ENCODE peak calls at places on chromosomes 2 and 18, in seven cellular contexts. V is uterus, M is IMR-90, R is body of pancreas, S is Peyer's patch, Z is K562, I is ovary. H is an unnamed sample.

GRCh38 chr2:112884869-112885502 is 26.0 kb upstream of the IL37 start:
- DNase-seq in V (no peak), M (no peak), R (peak), S (peak), Z (peak), I (no peak), H (peak)

GRCh38 chr18:79922971-79923411 is 28.5 kb downstream of the SLC66A2 start:
- DNase-seq in V (peak), M (no peak), R (peak), S (peak), Z (no peak), I (peak), H (peak)

GRCh38 chr2:241858206-241859016 is at the start of gene PDCD1:
- DNase-seq in V (peak), M (no peak), R (peak), S (peak), Z (peak), I (peak), H (peak)

GRCh38 chr2:47300081-47300480 is 102.9 kb upstream of the MSH2 start:
- DNase-seq in V (no peak), M (no peak), R (no peak), S (no peak), Z (no peak), I (no peak), H (no peak)

GRCh38 chr2:10452334-10452733 is 4.2 kb upstream of the ODC1 start:
- DNase-seq in V (no peak), M (peak), R (peak), S (peak), Z (no peak), I (no peak), H (peak)

GRCh38 chr2:26720322-26721166 is 28.0 kb downstream of the KCNK3 start:
- DNase-seq in V (peak), M (peak), R (peak), S (peak), Z (no peak), I (peak), H (peak)

GRCh38 chr2:129977986-129978385 is 1.5 kb upstream of the RAB6C start:
- DNase-seq in V (no peak), M (no peak), R (no peak), S (no peak), Z (no peak), I (no peak), H (no peak)

GRCh38 chr2:189685540-189686229 is 11.2 kb downstream of the ANKAR start:
- DNase-seq in V (no peak), M (peak), R (peak), S (no peak), Z (no peak), I (peak), H (peak)

GRCh38 chr2:46460991-46461715 is 18.2 kb upstream of the TMEM247 start:
- DNase-seq in V (peak), M (peak), R (peak), S (peak), Z (peak), I (peak), H (peak)

GRCh38 chr2:56444339-56444738 is 260.5 kb downstream of the CCDC85A start:
- DNase-seq in V (no peak), M (no peak), R (peak), S (peak), Z (no peak), I (no peak), H (peak)

GRCh38 chr2:219538488-219539294 is 4.9 kb downstream of the CHPF start:
- DNase-seq in V (no peak), M (peak), R (no peak), S (no peak), Z (no peak), I (peak), H (no peak)

GRCh38 chr18:79388043-79388442 is 7.7 kb upstream of the NFATC1 start:
- DNase-seq in V (no peak), M (no peak), R (no peak), S (peak), Z (no peak), I (no peak), H (no peak)

DNA sequence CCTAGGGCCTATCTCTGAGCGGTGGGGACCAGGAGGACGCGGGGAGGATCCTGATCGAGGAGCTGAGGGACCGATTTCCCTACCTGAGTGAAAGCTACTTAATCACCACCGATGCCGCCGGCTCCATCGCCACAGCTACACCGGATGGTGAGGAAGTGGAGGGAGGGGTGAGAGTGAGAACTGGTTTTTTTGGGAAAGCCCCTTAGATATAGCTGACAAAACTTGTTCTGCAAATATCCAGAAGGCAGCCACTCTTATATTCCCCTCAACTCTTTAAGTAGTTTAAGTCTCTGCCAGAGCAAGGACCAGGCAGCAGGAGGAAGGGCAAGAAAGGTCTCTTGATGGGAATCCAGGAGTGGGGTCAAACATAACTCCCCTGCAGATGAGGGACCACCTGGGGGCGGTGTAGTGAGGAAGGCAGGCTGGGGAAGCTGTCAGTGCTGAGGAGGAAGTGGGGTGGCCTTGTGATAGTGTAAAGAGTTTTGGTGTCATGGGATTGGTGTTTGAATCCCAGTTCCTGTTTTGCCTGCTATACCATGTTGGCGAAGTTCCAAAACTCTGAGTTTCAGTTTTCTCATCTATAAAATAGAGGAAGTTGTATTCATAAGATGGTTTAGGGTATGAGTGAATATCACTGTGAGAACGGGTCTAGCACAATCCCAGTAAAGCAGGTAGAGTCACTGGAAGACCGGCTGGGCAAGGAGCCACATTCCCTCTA is 3.4 kb downstream of the NAGK start:
- DNase-seq in V (no peak), M (no peak), R (no peak), S (peak), Z (no peak), I (no peak), H (peak)
- TF ChIP-seq CTCF in V (no peak), M (no peak), R (no peak), S (no peak), Z (peak), I (no peak), H (no peak)

GRCh38 chr2:234259440-234259839 is 208.9 kb downstream of the SPP2 start:
- DNase-seq in V (no peak), M (no peak), R (no peak), S (no peak), Z (no peak), I (no peak), H (no peak)

GRCh38 chr2:234258562-234259141 is 208.2 kb downstream of the SPP2 start:
- DNase-seq in V (no peak), M (peak), R (no peak), S (no peak), Z (no peak), I (no peak), H (no peak)

GRCh38 chr2:234256516-234256915 is 206.0 kb downstream of the SPP2 start:
- DNase-seq in V (no peak), M (no peak), R (no peak), S (no peak), Z (no peak), I (no peak), H (no peak)

GRCh38 chr2:234254783-234255521 is 204.4 kb downstream of the SPP2 start:
- DNase-seq in V (no peak), M (no peak), R (no peak), S (no peak), Z (no peak), I (no peak), H (no peak)

GRCh38 chr2:234257859-234258561 is 207.5 kb downstream of the SPP2 start:
- DNase-seq in V (no peak), M (peak), R (peak), S (peak), Z (no peak), I (no peak), H (peak)
- TF ChIP-seq POLR2A in V (no peak), M (no peak), R (no peak), S (no peak), Z (no peak), I (no peak), H (no peak)

GRCh38 chr2:152415231-152415642 is 80.3 kb downstream of the FMNL2 start:
- DNase-seq in V (no peak), M (peak), R (peak), S (no peak), Z (no peak), I (no peak), H (no peak)
- H3K27ac ChIP-seq in V (peak), M (no peak), R (peak), S (no peak), Z (no peak), I (no peak), H (no peak)

DNA sequence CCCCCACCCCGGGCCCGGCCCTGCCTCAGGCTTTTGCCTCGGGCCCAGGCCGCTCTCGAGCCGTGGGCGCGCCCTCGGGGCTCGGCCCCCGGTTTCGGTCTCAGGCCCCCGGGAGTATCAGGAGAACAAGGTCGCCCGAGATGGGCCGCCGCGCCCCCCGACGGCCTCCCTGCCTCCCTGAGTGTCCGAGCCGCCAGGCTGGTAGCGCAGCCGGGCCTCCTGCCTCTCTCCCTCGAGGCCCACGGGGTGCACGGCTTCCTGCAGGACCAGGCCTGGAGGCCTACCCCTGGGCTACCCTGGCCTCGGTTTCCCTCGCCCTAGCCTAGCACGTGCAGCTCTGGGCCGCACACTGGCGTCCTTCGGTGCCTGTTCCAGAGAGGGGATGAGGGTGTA is 8.4 kb downstream of the GBX2 start:
- DNase-seq in V (no peak), M (no peak), R (no peak), S (no peak), Z (no peak), I (no peak), H (no peak)
- TF ChIP-seq CTCF in V (no peak), M (no peak), R (no peak), S (no peak), Z (no peak), I (no peak), H (no peak)

DNA sequence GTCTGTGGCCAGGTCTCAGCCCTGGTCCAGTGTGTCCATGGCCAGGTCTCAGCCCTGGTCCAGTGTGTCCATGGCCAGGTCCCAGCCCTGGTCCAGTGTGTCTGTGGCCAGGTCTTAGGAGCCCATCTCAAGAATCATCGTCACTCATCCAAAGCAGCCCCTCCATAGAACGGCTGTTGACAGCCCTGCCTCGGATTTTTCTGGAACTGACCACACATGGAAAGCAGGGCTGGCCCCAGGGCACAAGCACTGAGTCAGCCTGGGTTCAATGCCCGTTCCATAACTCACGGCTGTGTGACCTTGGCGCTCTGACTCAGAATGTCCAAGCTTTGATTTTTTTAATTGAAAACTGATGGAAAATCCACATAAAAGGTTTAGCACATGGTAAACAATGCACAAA is 59.9 kb upstream of the SNTG2 start:
- DNase-seq in V (no peak), M (no peak), R (no peak), S (no peak), Z (no peak), I (no peak), H (no peak)
- TF ChIP-seq POLR2A in V (no peak), M (no peak), R (no peak), S (no peak), Z (no peak), I (no peak), H (no peak)

GRCh38 chr18:74453642-74454198 is 3.4 kb downstream of the DIPK1C start:
- DNase-seq in V (no peak), M (no peak), R (no peak), S (no peak), Z (no peak), I (no peak), H (no peak)
- H3K27ac ChIP-seq in V (no peak), M (no peak), R (no peak), S (no peak), Z (no peak), I (no peak), H (no peak)

DNA sequence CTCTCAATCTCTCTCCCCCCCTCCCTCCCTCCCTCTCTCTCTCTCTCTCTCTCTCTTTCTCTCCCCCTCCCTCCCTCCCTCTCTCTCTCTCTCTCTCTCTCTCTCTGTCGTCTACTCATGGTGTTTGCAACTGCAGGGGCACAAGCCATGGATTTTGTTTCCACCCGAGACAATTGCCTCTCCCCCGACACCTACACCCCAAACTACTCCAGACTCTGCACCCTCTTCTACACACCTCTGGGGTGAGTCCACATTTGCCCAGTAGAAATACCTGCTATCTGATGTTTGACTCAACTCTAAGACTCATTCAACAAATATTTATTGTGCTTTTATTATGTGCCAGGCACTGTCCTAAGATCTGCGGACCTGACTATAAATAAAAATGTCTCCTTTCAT is 93.7 kb downstream of the TMEM17 start:
- DNase-seq in V (no peak), M (peak), R (no peak), S (no peak), Z (no peak), I (no peak), H (no peak)
- TF ChIP-seq CTCF in V (no peak), M (no peak), R (no peak), S (no peak), Z (no peak), I (no peak), H (no peak)

GRCh38 chr2:85898881-85899280 is 10.1 kb upstream of the ST3GAL5 start:
- DNase-seq in V (no peak), M (no peak), R (no peak), S (no peak), Z (no peak), I (no peak), H (no peak)

GRCh38 chr2:85902496-85902895 is 13.7 kb upstream of the ST3GAL5 start:
- DNase-seq in V (no peak), M (peak), R (no peak), S (no peak), Z (no peak), I (no peak), H (no peak)

GRCh38 chr2:85899284-85899683 is 10.5 kb upstream of the ST3GAL5 start:
- DNase-seq in V (no peak), M (no peak), R (no peak), S (no peak), Z (no peak), I (no peak), H (no peak)

GRCh38 chr2:85900366-85900765 is 11.6 kb upstream of the ST3GAL5 start:
- DNase-seq in V (no peak), M (no peak), R (no peak), S (no peak), Z (no peak), I (no peak), H (no peak)

DNA sequence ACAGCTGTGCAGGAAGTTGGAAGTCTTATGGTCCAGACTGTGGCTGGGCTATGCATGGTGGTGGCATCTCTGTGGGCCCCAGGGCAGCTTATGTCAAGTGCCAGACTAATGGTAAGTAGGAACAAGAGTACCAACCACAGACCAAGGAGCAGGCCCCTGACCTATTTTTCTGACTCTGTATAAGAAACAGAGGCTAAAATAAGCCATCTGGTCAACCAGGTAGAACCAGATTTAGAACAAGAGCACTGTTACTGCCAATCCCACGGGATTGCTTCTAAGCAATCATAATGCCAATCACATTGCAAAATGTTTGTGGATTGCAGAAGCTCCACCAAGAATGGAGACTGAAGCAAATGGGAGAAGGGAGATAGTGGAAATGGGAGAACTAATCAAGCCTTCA is 11.1 kb upstream of the ST3GAL5 start:
- DNase-seq in V (no peak), M (no peak), R (no peak), S (no peak), Z (no peak), I (no peak), H (no peak)
- TF ChIP-seq POLR2A in V (no peak), M (no peak), R (no peak), S (no peak), Z (no peak), I (no peak), H (no peak)

GRCh38 chr2:55370208-55370607 is 49.4 kb downstream of the CCDC88A start:
- DNase-seq in V (no peak), M (no peak), R (no peak), S (no peak), Z (no peak), I (no peak), H (no peak)

GRCh38 chr2:55361465-55362189 is 58.0 kb downstream of the CCDC88A start:
- DNase-seq in V (no peak), M (no peak), R (no peak), S (no peak), Z (no peak), I (no peak), H (no peak)

GRCh38 chr2:55365303-55365702 is 54.4 kb downstream of the CCDC88A start:
- DNase-seq in V (no peak), M (peak), R (no peak), S (no peak), Z (no peak), I (no peak), H (no peak)

GRCh38 chr2:55363636-55364035 is 56.0 kb downstream of the CCDC88A start:
- DNase-seq in V (no peak), M (no peak), R (no peak), S (no peak), Z (no peak), I (no peak), H (no peak)

DNA sequence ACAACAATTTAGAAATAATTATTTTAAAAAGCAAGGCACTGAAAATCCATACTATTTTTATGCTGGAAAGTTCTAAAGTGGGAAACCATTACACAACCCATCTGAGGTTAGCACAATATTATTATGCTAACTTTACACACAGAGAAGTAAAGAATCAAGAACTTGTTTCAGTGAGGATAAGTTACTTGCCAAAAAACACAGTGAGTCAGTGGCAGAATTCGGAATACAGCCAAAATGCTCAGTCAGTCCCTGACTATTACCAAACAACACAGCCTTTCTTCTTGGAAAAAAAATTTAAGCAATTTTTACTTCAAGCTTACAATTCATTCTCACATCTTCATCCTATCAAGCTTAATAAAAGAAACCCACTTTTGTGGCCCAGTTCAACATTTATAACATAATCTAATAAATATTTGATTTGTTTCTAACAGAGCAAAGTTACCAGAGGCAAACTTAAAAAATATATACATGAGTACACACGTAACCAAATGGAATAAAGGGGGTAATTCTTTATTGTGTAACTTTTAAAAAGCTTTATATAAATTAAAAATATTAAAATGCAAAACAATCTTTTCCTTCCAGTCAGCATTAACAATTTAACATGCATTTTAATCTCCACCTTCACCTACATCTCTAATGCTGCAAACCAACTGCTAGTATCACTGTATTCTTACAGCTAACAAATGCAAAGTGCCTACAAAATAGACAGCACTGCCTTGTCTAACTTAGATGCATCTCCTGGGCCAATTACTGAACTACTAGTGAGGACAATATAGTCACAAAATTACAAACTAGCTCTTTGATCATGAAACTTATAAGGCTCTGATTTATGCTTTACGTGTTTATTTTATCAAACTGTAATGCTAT is 55.2 kb downstream of the CCDC88A start:
- DNase-seq in V (peak), M (peak), R (peak), S (no peak), Z (no peak), I (peak), H (no peak)
- H3K27ac ChIP-seq in V (peak), M (no peak), R (no peak), S (no peak), Z (no peak), I (no peak), H (peak)

GRCh38 chr18:2171840-2172625 is 399.3 kb downstream of the METTL4 start:
- DNase-seq in V (no peak), M (no peak), R (no peak), S (no peak), Z (no peak), I (no peak), H (no peak)
- TF ChIP-seq CTCF in V (no peak), M (no peak), R (no peak), S (no peak), Z (no peak), I (no peak), H (no peak)

H was measured in transverse colon.